ENCODE peak calls at places on chromosomes 12 and 14, in eight cellular contexts. One of them, this sample, is unnamed. For H3K4me1, the result is how much of the 10 kb centered on the place peaks cover.

GRCh38 chr12:94305293-94305957 is 154.2 kb downstream of the CEP83 start:
- DNase-seq in A549: no peak
- DNase-seq in body of pancreas: no peak
- DNase-seq in HepG2: peak
- DNase-seq in HCT116: no peak
- DNase-seq in H1: no peak
- DNase-seq in IMR-90: peak
- DNase-seq in ovary: no peak
- DNase-seq in this sample: no peak

GRCh38 chr14:22980672-22981089 is 1.7 kb downstream of the AJUBA start:
- DNase-seq in A549: peak
- DNase-seq in body of pancreas: peak
- DNase-seq in HepG2: peak
- DNase-seq in HCT116: no peak
- DNase-seq in H1: no peak
- DNase-seq in IMR-90: peak
- DNase-seq in ovary: peak
- DNase-seq in this sample: no peak

GRCh38 chr14:53470351-53471043 is 317.4 kb upstream of the DDHD1 start:
- DNase-seq in A549: no peak
- DNase-seq in body of pancreas: no peak
- DNase-seq in HepG2: peak
- DNase-seq in HCT116: no peak
- DNase-seq in H1: no peak
- DNase-seq in IMR-90: peak
- DNase-seq in ovary: no peak
- DNase-seq in this sample: no peak

GRCh38 chr14:26863736-26864135 is 265.9 kb upstream of the NOVA1 start:
- DNase-seq in A549: no peak
- DNase-seq in body of pancreas: no peak
- DNase-seq in HepG2: no peak
- DNase-seq in HCT116: no peak
- DNase-seq in H1: no peak
- DNase-seq in IMR-90: no peak
- DNase-seq in ovary: no peak
- DNase-seq in this sample: no peak

GRCh38 chr12:40152783-40153383 is 47.0 kb upstream of the SLC2A13 start:
- DNase-seq in A549: peak
- DNase-seq in body of pancreas: peak
- DNase-seq in HepG2: peak
- DNase-seq in HCT116: peak
- DNase-seq in H1: no peak
- DNase-seq in IMR-90: peak
- DNase-seq in ovary: peak
- DNase-seq in this sample: no peak

GRCh38 chr14:74663884-74664283 is 49.0 kb downstream of the AREL1 start:
- DNase-seq in A549: no peak
- DNase-seq in body of pancreas: peak
- DNase-seq in HepG2: no peak
- DNase-seq in HCT116: no peak
- DNase-seq in H1: no peak
- DNase-seq in IMR-90: no peak
- DNase-seq in ovary: no peak
- DNase-seq in this sample: no peak

GRCh38 chr14:85233756-85234545 is 296.0 kb upstream of the FLRT2 start:
- DNase-seq in A549: peak
- DNase-seq in body of pancreas: no peak
- DNase-seq in HepG2: no peak
- DNase-seq in HCT116: no peak
- DNase-seq in H1: no peak
- DNase-seq in IMR-90: peak
- DNase-seq in ovary: no peak
- DNase-seq in this sample: no peak

GRCh38 chr14:99838555-99839193 is 45.5 kb downstream of the EML1 start:
- DNase-seq in A549: peak
- DNase-seq in body of pancreas: no peak
- DNase-seq in HepG2: peak
- DNase-seq in HCT116: no peak
- DNase-seq in H1: no peak
- DNase-seq in IMR-90: peak
- DNase-seq in ovary: no peak
- DNase-seq in this sample: no peak

GRCh38 chr12:109778684-109779083 is 54.5 kb downstream of the TRPV4 start:
- DNase-seq in A549: no peak
- DNase-seq in body of pancreas: no peak
- DNase-seq in HepG2: no peak
- DNase-seq in HCT116: no peak
- DNase-seq in H1: no peak
- DNase-seq in IMR-90: no peak
- DNase-seq in ovary: no peak
- DNase-seq in this sample: no peak

GRCh38 chr12:109777544-109777943 is 55.7 kb downstream of the TRPV4 start:
- DNase-seq in A549: peak
- DNase-seq in body of pancreas: no peak
- DNase-seq in HepG2: peak
- DNase-seq in HCT116: no peak
- DNase-seq in H1: no peak
- DNase-seq in IMR-90: peak
- DNase-seq in ovary: no peak
- DNase-seq in this sample: no peak

GRCh38 chr12:109781668-109782321 is 51.4 kb downstream of the TRPV4 start:
- DNase-seq in A549: no peak
- DNase-seq in body of pancreas: no peak
- DNase-seq in HepG2: no peak
- DNase-seq in HCT116: no peak
- DNase-seq in H1: no peak
- DNase-seq in IMR-90: no peak
- DNase-seq in ovary: no peak
- DNase-seq in this sample: no peak

GRCh38 chr12:109776624-109777023 is 56.6 kb downstream of the TRPV4 start:
- DNase-seq in A549: no peak
- DNase-seq in body of pancreas: no peak
- DNase-seq in HepG2: no peak
- DNase-seq in HCT116: no peak
- DNase-seq in H1: no peak
- DNase-seq in IMR-90: no peak
- DNase-seq in ovary: no peak
- DNase-seq in this sample: no peak

DNA sequence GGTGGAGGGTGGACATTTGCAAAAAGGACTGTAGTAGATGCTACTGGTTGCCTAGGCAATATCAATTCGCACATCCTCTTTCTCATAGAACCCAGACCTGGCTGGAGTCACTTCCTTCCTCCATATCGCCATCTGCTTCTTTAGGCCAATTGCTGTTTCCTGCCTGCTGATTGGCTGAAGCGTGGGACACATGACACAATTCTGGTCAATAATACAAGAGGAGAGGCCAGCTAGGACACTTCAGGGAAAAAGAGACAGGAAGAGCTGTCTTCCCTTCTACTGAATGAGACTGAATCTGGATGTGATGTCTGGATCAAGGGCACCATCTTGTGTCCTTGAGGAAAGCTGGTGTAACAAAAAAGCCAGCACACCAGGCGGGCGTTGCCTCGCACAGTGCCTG is 53.8 kb downstream of the TRPV4 start:
- DNase-seq in A549: peak
- DNase-seq in body of pancreas: no peak
- DNase-seq in HepG2: peak
- DNase-seq in HCT116: no peak
- DNase-seq in H1: no peak
- DNase-seq in IMR-90: no peak
- DNase-seq in ovary: no peak
- DNase-seq in this sample: no peak
- TF ChIP-seq POLR2A in A549: no peak
- TF ChIP-seq POLR2A in body of pancreas: no peak
- TF ChIP-seq POLR2A in HepG2: no peak
- TF ChIP-seq POLR2A in HCT116: no peak
- TF ChIP-seq POLR2A in H1: no peak
- TF ChIP-seq POLR2A in IMR-90: no peak
- TF ChIP-seq POLR2A in ovary: no peak
- TF ChIP-seq POLR2A in this sample: no peak

GRCh38 chr12:108671110-108671509 is 37.4 kb upstream of the SELPLG start:
- DNase-seq in A549: no peak
- DNase-seq in body of pancreas: no peak
- DNase-seq in HepG2: no peak
- DNase-seq in HCT116: no peak
- DNase-seq in H1: no peak
- DNase-seq in IMR-90: no peak
- DNase-seq in ovary: no peak
- DNase-seq in this sample: no peak

GRCh38 chr12:108667349-108667748 is 33.7 kb upstream of the SELPLG start:
- DNase-seq in A549: no peak
- DNase-seq in body of pancreas: no peak
- DNase-seq in HepG2: peak
- DNase-seq in HCT116: no peak
- DNase-seq in H1: no peak
- DNase-seq in IMR-90: no peak
- DNase-seq in ovary: no peak
- DNase-seq in this sample: no peak

GRCh38 chr12:108666326-108666995 is 32.8 kb upstream of the SELPLG start:
- DNase-seq in A549: no peak
- DNase-seq in body of pancreas: peak
- DNase-seq in HepG2: peak
- DNase-seq in HCT116: no peak
- DNase-seq in H1: no peak
- DNase-seq in IMR-90: peak
- DNase-seq in ovary: peak
- DNase-seq in this sample: no peak

GRCh38 chr12:108670066-108670631 is 36.5 kb upstream of the SELPLG start:
- DNase-seq in A549: no peak
- DNase-seq in body of pancreas: peak
- DNase-seq in HepG2: no peak
- DNase-seq in HCT116: no peak
- DNase-seq in H1: no peak
- DNase-seq in IMR-90: no peak
- DNase-seq in ovary: no peak
- DNase-seq in this sample: no peak

DNA sequence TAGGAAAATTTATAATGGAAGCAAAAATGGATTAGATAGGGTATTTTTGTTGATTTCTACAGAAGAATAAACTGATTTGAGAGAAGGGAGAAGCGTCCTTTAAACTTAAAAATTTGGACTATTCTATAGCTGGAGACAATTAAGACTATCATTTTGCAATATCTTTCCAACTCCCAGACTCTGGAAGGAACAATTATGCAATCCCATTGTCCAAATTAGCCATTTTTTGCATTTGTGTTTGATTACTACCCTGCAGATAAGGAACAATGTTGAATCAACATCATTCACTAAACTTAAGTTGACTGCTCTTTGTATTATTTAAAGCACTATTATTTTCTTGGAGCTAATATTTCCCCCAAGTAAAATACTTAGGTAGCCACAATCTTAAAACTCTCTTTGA is 34.8 kb upstream of the SELPLG start:
- DNase-seq in A549: no peak
- DNase-seq in body of pancreas: no peak
- DNase-seq in HepG2: no peak
- DNase-seq in HCT116: no peak
- DNase-seq in H1: no peak
- DNase-seq in IMR-90: no peak
- DNase-seq in ovary: no peak
- DNase-seq in this sample: no peak
- H3K4me1 ChIP-seq in A549: half or more
- H3K4me1 ChIP-seq in body of pancreas: under half
- H3K4me1 ChIP-seq in HepG2: under half
- H3K4me1 ChIP-seq in HCT116: under half
- H3K4me1 ChIP-seq in H1: under half
- H3K4me1 ChIP-seq in IMR-90: under half
- H3K4me1 ChIP-seq in ovary: under half
- H3K4me1 ChIP-seq in this sample: under half

GRCh38 chr12:121128908-121129704 is 3.6 kb upstream of the P2RX7 start:
- DNase-seq in A549: peak
- DNase-seq in body of pancreas: peak
- DNase-seq in HepG2: peak
- DNase-seq in HCT116: no peak
- DNase-seq in H1: no peak
- DNase-seq in IMR-90: peak
- DNase-seq in ovary: peak
- DNase-seq in this sample: peak

GRCh38 chr12:121130866-121131373 is 1.8 kb upstream of the P2RX7 start:
- DNase-seq in A549: no peak
- DNase-seq in body of pancreas: no peak
- DNase-seq in HepG2: no peak
- DNase-seq in HCT116: no peak
- DNase-seq in H1: no peak
- DNase-seq in IMR-90: no peak
- DNase-seq in ovary: no peak
- DNase-seq in this sample: no peak

GRCh38 chr12:121127501-121127900 is 5.2 kb upstream of the P2RX7 start:
- DNase-seq in A549: no peak
- DNase-seq in body of pancreas: no peak
- DNase-seq in HepG2: no peak
- DNase-seq in HCT116: no peak
- DNase-seq in H1: no peak
- DNase-seq in IMR-90: no peak
- DNase-seq in ovary: no peak
- DNase-seq in this sample: no peak

GRCh38 chr12:121131941-121132341 is 735 bp upstream of the P2RX7 start:
- DNase-seq in A549: no peak
- DNase-seq in body of pancreas: no peak
- DNase-seq in HepG2: no peak
- DNase-seq in HCT116: no peak
- DNase-seq in H1: no peak
- DNase-seq in IMR-90: no peak
- DNase-seq in ovary: no peak
- DNase-seq in this sample: no peak

DNA sequence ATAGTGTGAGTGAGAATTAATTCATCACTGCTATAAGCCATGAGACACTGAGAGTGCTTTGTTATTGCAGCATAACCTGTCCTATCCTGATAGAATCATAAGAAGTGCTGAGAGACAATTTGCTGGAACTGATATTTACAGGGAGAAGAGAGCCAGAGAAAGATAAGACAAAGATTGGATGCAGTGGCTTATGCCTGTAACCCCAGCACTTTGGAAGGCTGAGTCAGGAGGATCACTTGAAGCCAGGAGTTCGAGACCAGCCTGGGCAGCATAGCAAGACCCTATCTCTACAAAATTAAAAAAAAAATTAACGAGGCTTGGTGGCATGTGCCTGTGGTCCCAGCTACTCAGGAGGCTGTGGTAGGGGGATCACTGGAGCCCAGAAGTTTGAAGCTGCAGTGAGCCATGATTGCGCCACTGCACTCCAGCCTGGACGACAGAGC is 3.0 kb upstream of the P2RX7 start:
- DNase-seq in A549: no peak
- DNase-seq in body of pancreas: no peak
- DNase-seq in HepG2: no peak
- DNase-seq in HCT116: no peak
- DNase-seq in H1: no peak
- DNase-seq in IMR-90: no peak
- DNase-seq in ovary: no peak
- DNase-seq in this sample: no peak
- H3K4me3 ChIP-seq in A549: no peak
- H3K4me3 ChIP-seq in body of pancreas: no peak
- H3K4me3 ChIP-seq in HepG2: no peak
- H3K4me3 ChIP-seq in HCT116: no peak
- H3K4me3 ChIP-seq in H1: no peak
- H3K4me3 ChIP-seq in IMR-90: no peak
- H3K4me3 ChIP-seq in ovary: no peak
- H3K4me3 ChIP-seq in this sample: no peak

DNA sequence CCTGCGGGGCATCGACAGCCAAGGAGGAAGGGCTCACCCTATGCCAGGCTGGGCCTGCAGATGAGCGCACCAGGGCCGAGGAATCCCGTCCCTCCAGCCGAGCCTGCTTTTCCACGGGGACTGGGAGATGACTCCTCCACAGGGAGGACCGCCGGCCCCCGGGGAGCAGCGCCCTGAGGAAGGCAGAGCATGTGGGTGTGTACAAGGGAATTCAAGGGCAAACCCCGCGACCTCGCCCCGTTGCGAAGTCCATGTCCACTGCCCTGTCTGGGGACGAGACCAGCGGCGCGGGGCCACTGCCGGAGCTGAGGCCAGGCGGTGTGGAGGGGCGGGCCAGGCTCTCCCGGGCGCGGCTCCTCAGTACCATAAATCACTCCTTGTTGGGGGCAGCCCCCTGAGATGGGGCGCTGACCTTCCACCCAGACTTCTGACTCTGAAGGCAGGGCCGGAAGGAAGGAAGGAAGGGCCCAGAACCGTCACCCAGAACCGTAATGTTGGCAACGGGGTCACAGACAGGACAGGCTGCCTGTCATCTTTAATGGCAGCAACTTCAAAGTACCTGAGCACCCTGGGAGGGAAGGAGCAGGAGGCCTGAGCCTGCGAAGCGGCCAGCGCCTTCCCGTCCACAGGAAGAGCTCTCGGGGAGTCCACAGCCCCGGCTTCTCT is 52.6 kb downstream of the RNF34 start:
- DNase-seq in A549: no peak
- DNase-seq in body of pancreas: no peak
- DNase-seq in HepG2: no peak
- DNase-seq in HCT116: no peak
- DNase-seq in H1: no peak
- DNase-seq in IMR-90: no peak
- DNase-seq in ovary: no peak
- DNase-seq in this sample: no peak
- TF ChIP-seq POLR2A in A549: no peak
- TF ChIP-seq POLR2A in body of pancreas: no peak
- TF ChIP-seq POLR2A in HepG2: no peak
- TF ChIP-seq POLR2A in HCT116: no peak
- TF ChIP-seq POLR2A in H1: no peak
- TF ChIP-seq POLR2A in IMR-90: no peak
- TF ChIP-seq POLR2A in ovary: no peak
- TF ChIP-seq POLR2A in this sample: no peak